ENCODE peak calls at places on chromosomes 6 and 20, in five cellular contexts. N, Z, C, W and A are unnamed samples.

GRCh38 chr6:112172540-112172939 is 81.8 kb downstream of the LAMA4 start:
- DNase-seq in W (no peak), Z (no peak), N (no peak), C (no peak), A (no peak)

GRCh38 chr6:150857062-150857905 is 8.2 kb upstream of the MTHFD1L start:
- DNase-seq in Z (no peak), W (peak; percentile 33), C (no peak), N (no peak), A (no peak)

GRCh38 chr20:7497985-7498384 is 442.3 kb downstream of the HAO1 start:
- DNase-seq in N (no peak), C (no peak), Z (no peak), W (no peak), A (no peak)

GRCh38 chr6:156009656-156010055 is 554.0 kb upstream of the NOX3 start:
- DNase-seq in N (no peak), C (no peak), W (no peak), Z (no peak), A (no peak)

GRCh38 chr6:56659721-56660373 is 17.2 kb upstream of the DST start:
- DNase-seq in C (no peak), N (no peak), Z (no peak), W (no peak), A (no peak)

GRCh38 chr6:138275976-138276375 is 57.7 kb upstream of the PBOV1 start:
- DNase-seq in N (no peak), C (no peak), W (no peak), Z (no peak), A (no peak)

GRCh38 chr6:165726290-165726875 is 63.3 kb upstream of the PDE10A start:
- DNase-seq in Z (no peak), W (no peak), N (no peak), C (no peak), A (no peak)

GRCh38 chr6:124393536-124393935 is 568.7 kb upstream of the RNF217 start:
- DNase-seq in N (no peak), C (no peak), Z (no peak), W (no peak), A (no peak)

GRCh38 chr6:140849441-140849840 is 1283.3 kb upstream of the GJE1 start:
- DNase-seq in Z (no peak), C (no peak), W (no peak), N (no peak), A (no peak)

GRCh38 chr6:79421707-79422484 is 115.3 kb downstream of the LCA5 start:
- DNase-seq in Z (no peak), N (no peak), W (peak; percentile 87), C (peak; percentile 24), A (no peak)

GRCh38 chr20:51444472-51444871 is 98.0 kb downstream of the NFATC2 start:
- DNase-seq in W (no peak), N (no peak), Z (no peak), C (no peak), A (no peak)

GRCh38 chr6:22622390-22622789 is 53.0 kb downstream of the HDGFL1 start:
- DNase-seq in Z (no peak), N (no peak), C (no peak), W (no peak), A (no peak)

GRCh38 chr6:125002090-125002741 is 40.0 kb downstream of the RNF217 start:
- DNase-seq in W (no peak), Z (no peak), N (no peak), C (no peak), A (no peak)

GRCh38 chr6:37713529-37714119 is 15.9 kb upstream of the MDGA1 start:
- DNase-seq in Z (no peak), W (no peak), N (no peak), C (no peak), A (peak; percentile 36)

GRCh38 chr20:62651285-62652021 is 9.2 kb downstream of the SLCO4A1 start:
- DNase-seq in W (peak; percentile 67), Z (peak; percentile 71), C (peak; percentile 57), N (no peak), A (peak; percentile 82)

GRCh38 chr6:247353-247752 is 44.9 kb upstream of the DUSP22 start:
- DNase-seq in C (no peak), Z (no peak), N (no peak), W (no peak), A (no peak)

GRCh38 chr20:32516985-32517873 is 67.9 kb downstream of the NOL4L start:
- DNase-seq in Z (no peak), W (no peak), C (peak; percentile 25), N (no peak), A (no peak)

GRCh38 chr6:74606488-74607135 is 599.2 kb downstream of the COL12A1 start:
- DNase-seq in Z (no peak), W (peak; percentile 6), C (no peak), N (no peak), A (no peak)

GRCh38 chr20:35000311-35000921 is 44.7 kb downstream of the MYH7B start:
- DNase-seq in Z (peak; percentile 82), W (no peak), C (peak; percentile 24), N (no peak), A (peak; percentile 0)

GRCh38 chr6:6815732-6816131 is 227.2 kb downstream of the LY86 start:
- DNase-seq in N (no peak), W (no peak), Z (no peak), C (no peak), A (no peak)

GRCh38 chr6:72616406-72617015 is 5.4 kb upstream of the KCNQ5 start:
- DNase-seq in C (no peak), W (no peak), N (no peak), Z (peak; percentile 66), A (no peak)

GRCh38 chr6:47722178-47722577 is 23.8 kb downstream of the ADGRF4 start:
- DNase-seq in Z (no peak), W (no peak), N (no peak), C (no peak), A (no peak)

GRCh38 chr20:14214046-14214445 is 123.4 kb downstream of the FLRT3 start:
- DNase-seq in W (no peak), C (no peak), N (no peak), Z (no peak), A (no peak)

GRCh38 chr20:46974669-46975434 is 80.2 kb downstream of the EYA2 start:
- DNase-seq in Z (no peak), N (no peak), C (no peak), W (no peak), A (no peak)

GRCh38 chr20:46977204-46977603 is 82.6 kb downstream of the EYA2 start:
- DNase-seq in W (no peak), C (no peak), Z (no peak), N (no peak), A (no peak)

GRCh38 chr20:46975976-46976375 is 81.3 kb downstream of the EYA2 start:
- DNase-seq in N (no peak), Z (no peak), W (no peak), C (no peak), A (no peak)

GRCh38 chr20:46970937-46971630 is 76.4 kb downstream of the EYA2 start:
- DNase-seq in Z (peak; percentile 72), W (no peak), N (no peak), C (no peak), A (no peak)

GRCh38 chr20:46973801-46974200 is 79.2 kb downstream of the EYA2 start:
- DNase-seq in N (no peak), W (no peak), Z (no peak), C (no peak), A (no peak)
- H3K27ac ChIP-seq in N (no peak overlapping the region), W (no peak overlapping the region), Z (no peak overlapping the region), C (no peak overlapping the region), A (no peak overlapping the region)

GRCh38 chr6:11283629-11284028 is 51.2 kb upstream of the NEDD9 start:
- DNase-seq in W (no peak), Z (no peak), N (no peak), C (no peak), A (no peak)
- H3K4me1 ChIP-seq in W (peaks cover 9% of the 10 kb centered on the region), Z (no peaks in the 10 kb centered on the region), N (peaks cover 9% of the 10 kb centered on the region), C (no peaks in the 10 kb centered on the region), A (no peaks in the 10 kb centered on the region)

GRCh38 chr20:5932796-5933195 is 17.5 kb downstream of the TRMT6 start:
- DNase-seq in Z (no peak), W (no peak), N (no peak), C (no peak), A (no peak)

GRCh38 chr20:5938456-5939029 is 11.8 kb downstream of the TRMT6 start:
- DNase-seq in W (no peak), N (no peak), C (no peak), Z (no peak), A (no peak)

GRCh38 chr20:5931411-5931810 is 18.9 kb downstream of the TRMT6 start:
- DNase-seq in Z (no peak), C (no peak), W (no peak), N (no peak), A (no peak)

GRCh38 chr20:5935384-5935783 is 14.9 kb downstream of the TRMT6 start:
- DNase-seq in Z (no peak), N (no peak), C (no peak), W (no peak), A (no peak)

DNA sequence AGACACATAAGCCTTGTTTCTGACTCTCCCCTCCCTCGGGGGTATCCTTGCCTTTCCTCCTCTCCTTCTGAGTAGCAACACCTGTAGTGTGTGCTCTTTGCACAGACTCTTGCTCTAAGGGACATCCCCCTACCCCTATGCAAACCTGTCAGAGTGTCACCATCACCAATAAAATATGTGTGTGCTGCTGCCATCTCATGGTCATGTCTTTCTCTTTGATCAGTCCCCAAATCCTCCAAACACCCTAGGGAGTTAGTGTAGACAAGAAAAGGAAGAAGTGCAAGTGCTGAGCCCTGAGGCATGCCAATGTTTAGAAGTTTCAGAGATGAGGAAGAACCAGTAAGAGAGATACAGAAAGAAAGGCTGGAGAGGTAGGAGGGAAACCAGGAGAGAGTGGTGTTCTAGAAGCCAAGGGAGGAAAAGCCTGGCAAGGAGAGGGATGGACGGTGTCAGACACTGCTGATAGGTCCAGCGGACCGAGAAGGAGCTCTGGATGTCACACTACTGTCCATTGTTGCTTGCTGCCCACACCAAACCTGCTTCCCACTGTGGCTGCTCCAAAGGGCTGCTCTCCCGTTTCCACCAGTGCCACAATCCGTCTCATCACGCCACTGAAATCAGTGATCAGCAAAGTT is 16.4 kb downstream of the TRMT6 start:
- DNase-seq in W (peak; percentile 10), C (no peak), N (no peak), Z (peak; percentile 84), A (no peak)
- TF ChIP-seq CTCF in W (no peak), C (peak; percentile 33), N (no peak), Z (peak; percentile 83), A (peak; percentile 38)

GRCh38 chr6:97066056-97066455 is 141.5 kb downstream of the KLHL32 start:
- DNase-seq in N (no peak), Z (no peak), W (no peak), C (no peak), A (no peak)

GRCh38 chr6:97055743-97056142 is 131.2 kb downstream of the KLHL32 start:
- DNase-seq in N (no peak), C (no peak), Z (no peak), W (no peak), A (no peak)

GRCh38 chr6:97064578-97064977 is 140.1 kb downstream of the KLHL32 start:
- DNase-seq in W (no peak), N (no peak), C (no peak), Z (no peak), A (no peak)

GRCh38 chr6:97059473-97059872 is 134.9 kb downstream of the KLHL32 start:
- DNase-seq in C (no peak), Z (peak; percentile 62), N (no peak), W (no peak), A (no peak)

DNA sequence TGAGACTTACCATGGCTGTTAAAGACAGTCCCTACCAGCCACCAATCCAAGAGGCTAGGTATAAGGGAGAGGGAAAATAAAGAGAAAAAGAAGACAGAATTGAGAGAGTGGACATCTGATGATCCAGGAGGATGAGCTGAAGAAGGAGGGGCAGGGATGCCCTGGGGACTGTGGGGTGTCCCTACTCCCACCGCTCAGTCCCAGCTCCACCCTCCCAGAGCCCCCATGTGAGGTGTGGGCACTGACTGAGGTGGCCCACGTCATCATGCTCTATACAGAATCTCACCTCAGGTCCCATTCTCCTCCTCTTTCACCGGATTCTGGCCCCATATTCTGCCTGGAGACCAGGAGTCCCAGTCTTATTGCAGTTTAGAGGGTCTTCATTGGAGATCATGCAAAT is 135.7 kb downstream of the KLHL32 start:
- DNase-seq in C (no peak), N (no peak), W (no peak), Z (no peak), A (no peak)
- H3K27ac ChIP-seq in C (no peak overlapping the region), N (no peak overlapping the region), W (no peak overlapping the region), Z (no peak overlapping the region), A (no peak overlapping the region)